ENCODE peak calls at places on chromosomes 6 and 20, in ten cellular contexts. Q, D, R, F, G, U, M, L, X and Z are unnamed samples.
A peak's percentile ranks its signal among the peaks of the same experiment; 100 is the strongest.

GRCh38 chr20:16609066-16609465 is 35.8 kb upstream of the KIF16B start:
- DNase-seq in Q (no peak), D (peak; percentile 15), R (no peak), F (no peak), G (no peak), U (no peak), M (no peak), L (no peak), X (no peak), Z (no peak)

GRCh38 chr6:42460892-42461291 is 9.2 kb upstream of the TRERF1 start:
- DNase-seq in Q (no peak), D (no peak), R (peak; percentile 40), F (no peak), G (no peak), U (no peak), M (no peak), L (no peak), X (no peak), Z (no peak)

GRCh38 chr6:143375022-143375585 is 75.4 kb downstream of the ADAT2 start:
- DNase-seq in Q (no peak), D (no peak), R (no peak), F (no peak), G (no peak), U (no peak), M (no peak), L (no peak), X (no peak), Z (no peak)

GRCh38 chr20:48791014-48791413 is 36.8 kb downstream of the PREX1 start:
- DNase-seq in Q (no peak), D (peak; percentile 39), R (no peak), F (no peak), G (no peak), U (no peak), M (no peak), L (peak; percentile 11), X (no peak), Z (peak; percentile 17)

GRCh38 chr6:157613011-157613522 is 210.0 kb upstream of the SNX9 start:
- DNase-seq in Q (no peak), D (peak; percentile 69), R (peak; percentile 87), F (no peak), G (no peak), U (no peak), M (no peak), L (no peak), X (no peak), Z (peak; percentile 91)

GRCh38 chr6:44264154-44265002 is 973 bp downstream of the NFKBIE start:
- DNase-seq in Q (no peak), D (no peak), R (no peak), F (no peak), G (peak; percentile 19), U (peak; percentile 42), M (no peak), L (no peak), X (no peak), Z (no peak)

GRCh38 chr6:24283043-24283985 is 74.5 kb downstream of the DCDC2 start:
- DNase-seq in Q (peak; percentile 41), D (peak; percentile 91), R (peak; percentile 59), F (peak; percentile 3), G (peak; percentile 45), U (peak; percentile 40), M (peak; percentile 93), L (peak; percentile 81), X (no peak), Z (peak; percentile 82)

GRCh38 chr20:35629432-35630145 is 14.0 kb downstream of the SPAG4 start:
- DNase-seq in Q (no peak), D (no peak), R (no peak), F (no peak), G (no peak), U (no peak), M (no peak), L (no peak), X (no peak), Z (no peak)

GRCh38 chr6:157158897-157159296 is 164.4 kb downstream of the TMEM242 start:
- DNase-seq in Q (no peak), D (no peak), R (no peak), F (no peak), G (no peak), U (no peak), M (no peak), L (no peak), X (no peak), Z (no peak)

GRCh38 chr20:3927486-3928291 is 38.5 kb downstream of the PANK2 start:
- DNase-seq in Q (no peak), D (peak; percentile 79), R (no peak), F (no peak), G (no peak), U (no peak), M (peak; percentile 73), L (no peak), X (no peak), Z (peak; percentile 77)

GRCh38 chr6:154242617-154243357 is 113.8 kb downstream of the IPCEF1 start:
- DNase-seq in Q (no peak), D (no peak), R (no peak), F (no peak), G (no peak), U (no peak), M (no peak), L (no peak), X (no peak), Z (no peak)

GRCh38 chr20:63114006-63114692 is 101.8 kb downstream of the YTHDF1 start:
- DNase-seq in Q (no peak), D (no peak), R (no peak), F (no peak), G (no peak), U (peak; percentile 2), M (peak; percentile 43), L (no peak), X (no peak), Z (no peak)

GRCh38 chr20:46128310-46129151 is 10.4 kb downstream of the CD40 start:
- DNase-seq in Q (no peak), D (peak; percentile 23), R (no peak), F (no peak), G (peak; percentile 56), U (peak; percentile 35), M (peak; percentile 75), L (peak; percentile 61), X (no peak), Z (no peak)

GRCh38 chr20:14921546-14921945 is 584.1 kb upstream of the FLRT3 start:
- DNase-seq in Q (no peak), D (peak; percentile 4), R (no peak), F (no peak), G (no peak), U (no peak), M (no peak), L (no peak), X (no peak), Z (peak; percentile 40)

GRCh38 chr6:27049863-27050781 is 197.4 kb upstream of the PRSS16 start:
- DNase-seq in Q (no peak), D (no peak), R (no peak), F (no peak), G (no peak), U (no peak), M (no peak), L (no peak), X (no peak), Z (no peak)

GRCh38 chr6:145842693-145843546 is 28.3 kb upstream of the FBXO30 start:
- DNase-seq in Q (no peak), D (peak; percentile 76), R (no peak), F (no peak), G (peak; percentile 34), U (no peak), M (no peak), L (no peak), X (no peak), Z (peak; percentile 39)

DNA sequence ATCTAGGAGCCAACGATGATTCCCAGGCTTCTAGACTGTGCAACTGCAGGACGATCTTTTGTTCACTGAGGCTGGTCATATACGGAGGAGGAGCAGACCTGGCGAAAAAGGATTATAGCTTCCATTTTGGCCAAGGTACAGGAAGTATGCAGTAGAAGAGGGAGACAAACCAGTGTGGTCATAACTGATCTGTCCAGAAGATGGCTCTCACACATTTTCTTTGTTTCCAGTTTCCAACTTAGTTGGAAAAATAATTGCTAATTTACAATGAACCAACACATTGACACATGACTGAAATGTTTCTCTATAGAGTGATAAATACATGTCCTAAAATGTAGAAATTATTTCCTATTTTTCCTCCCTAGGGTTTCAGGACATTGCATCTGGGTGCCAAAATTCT is 364.1 kb upstream of the BTBD3 start:
- DNase-seq in Q (no peak), D (peak; percentile 29), R (peak; percentile 31), F (no peak), G (no peak), U (no peak), M (no peak), L (no peak), X (no peak), Z (peak; percentile 30)
- TF ChIP-seq CTCF in Q (no peak), D (peak; percentile 47), R (peak; percentile 71), F (no peak), G (no peak), U (peak; percentile 28), M (no peak), L (no peak), X (no peak), Z (peak; percentile 15)

DNA sequence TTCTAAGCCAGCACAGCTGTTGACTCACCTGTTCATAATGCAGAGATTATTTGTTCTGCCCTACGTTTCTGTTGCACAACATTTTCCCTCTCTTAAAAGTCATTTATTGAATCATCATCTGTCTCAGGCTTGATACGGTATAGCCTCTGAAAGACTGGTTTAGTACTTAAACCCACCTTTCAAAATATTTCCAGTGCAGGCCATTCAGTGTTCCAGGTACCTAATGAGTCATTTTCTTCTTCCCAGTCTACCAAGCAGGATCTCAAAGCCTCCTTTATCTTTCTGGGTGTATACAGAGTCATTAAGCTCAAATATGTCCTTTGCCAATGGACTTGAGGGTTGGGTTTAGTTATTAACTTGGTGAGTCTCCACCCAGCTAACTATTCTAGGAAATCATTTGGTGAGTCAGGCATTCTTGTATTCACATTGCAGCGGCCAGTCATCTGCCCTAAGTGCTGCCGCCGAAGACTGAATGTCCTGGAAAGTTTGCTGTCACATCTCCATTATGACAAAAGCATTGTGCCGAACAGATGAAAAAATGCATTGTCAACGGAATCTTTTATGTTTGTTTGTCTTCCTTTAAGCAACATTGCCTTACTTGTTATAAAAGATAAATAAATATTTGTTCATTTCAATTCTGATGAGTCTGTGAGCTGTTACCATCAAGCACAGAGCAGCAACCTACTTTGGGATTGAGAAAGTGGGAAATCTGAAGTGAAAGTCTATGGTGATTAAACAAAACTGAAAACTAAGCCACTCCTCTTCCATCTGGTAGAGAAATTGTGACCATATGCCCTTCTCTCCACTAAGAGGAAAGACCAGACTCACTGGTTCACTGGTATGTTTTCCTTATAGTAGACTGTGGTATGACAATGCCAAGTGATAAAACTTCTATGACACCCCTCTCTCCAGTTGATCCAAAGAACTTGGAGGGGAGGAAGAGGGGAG is 14.3 kb upstream of the FAM135A start:
- DNase-seq in Q (no peak), D (peak; percentile 40), R (peak; percentile 33), F (no peak), G (no peak), U (no peak), M (peak; percentile 79), L (no peak), X (no peak), Z (peak; percentile 77)
- TF ChIP-seq CTCF in Q (no peak), D (no peak), R (no peak), F (no peak), G (no peak), U (no peak), M (no peak), L (no peak), X (no peak), Z (no peak)

GRCh38 chr6:150456466-150456865 is 87.7 kb downstream of the IYD start:
- DNase-seq in Q (no peak), D (no peak), R (no peak), F (no peak), G (no peak), U (no peak), M (no peak), L (no peak), X (no peak), Z (no peak)
- TF ChIP-seq CTCF in Q (no peak), D (no peak), R (no peak), F (no peak), G (no peak), U (no peak), M (no peak), L (no peak), X (no peak), Z (no peak)

GRCh38 chr6:77926198-77926752 is 273.4 kb downstream of the MEI4 start:
- DNase-seq in Q (no peak), D (no peak), R (no peak), F (no peak), G (no peak), U (no peak), M (no peak), L (no peak), X (no peak), Z (peak; percentile 42)
- TF ChIP-seq CTCF in Q (no peak), D (no peak), R (no peak), F (no peak), G (no peak), U (no peak), M (no peak), L (no peak), X (no peak), Z (peak; percentile 20)